ENCODE peak calls at places on chromosomes 12 and 14, in nine cellular contexts. N, E, B, W, O, U, A, S and Q are unnamed samples.

GRCh38 chr14:87391066-87391465 is 601.9 kb downstream of the GALC start:
- DNase-seq in A (no peak), W (no peak), E (no peak), U (no peak), B (no peak), N (no peak), S (no peak), O (no peak), Q (no peak)

GRCh38 chr14:69263364-69263763 is 3.4 kb downstream of the GALNT16 start:
- DNase-seq in N (no peak), W (peak), O (peak), A (no peak), U (peak), B (peak), E (no peak), S (peak), Q (no peak)

GRCh38 chr14:51849095-51849494 is 11.3 kb upstream of the GNG2 start:
- DNase-seq in A (no peak), S (peak), B (peak), O (no peak), N (no peak), E (no peak), W (no peak), U (no peak), Q (no peak)

GRCh38 chr12:40515041-40515825 is 177.0 kb upstream of the CNTN1 start:
- DNase-seq in W (no peak), S (peak), U (peak), O (peak), A (no peak), N (no peak), E (no peak), B (no peak), Q (no peak)

GRCh38 chr12:112906712-112907414 is at the start of gene OAS1:
- DNase-seq in U (peak), S (peak), W (peak), E (peak), B (peak), N (no peak), A (peak), O (no peak), Q (no peak)

GRCh38 chr14:36935976-36936678 is 236.3 kb downstream of the SLC25A21 start:
- DNase-seq in O (no peak), W (no peak), N (no peak), S (peak), E (no peak), A (peak), B (peak), U (no peak), Q (no peak)

GRCh38 chr12:74111688-74112360 is 425.8 kb upstream of the ATXN7L3B start:
- DNase-seq in U (peak), O (no peak), A (peak), W (no peak), S (peak), B (no peak), N (peak), E (peak), Q (no peak)

GRCh38 chr14:96103560-96104460 is 64.6 kb downstream of the C14orf132 start:
- DNase-seq in U (no peak), A (no peak), S (no peak), O (no peak), N (no peak), W (no peak), E (no peak), B (no peak), Q (no peak)

GRCh38 chr12:101935769-101936741 is 58.7 kb downstream of the DRAM1 start:
- DNase-seq in E (peak), S (peak), N (peak), A (no peak), W (peak), U (peak), B (peak), O (peak), Q (no peak)

GRCh38 chr14:39228509-39229221 is 5.0 kb upstream of the MIA2 start:
- DNase-seq in E (no peak), S (no peak), A (peak), B (no peak), W (no peak), O (no peak), U (no peak), N (no peak), Q (no peak)

GRCh38 chr12:54352891-54353874 is 11.1 kb downstream of the GPR84 start:
- DNase-seq in S (peak), U (peak), O (peak), N (peak), A (no peak), E (peak), W (peak), B (peak), Q (no peak)

GRCh38 chr12:75528272-75528671 is 16.9 kb upstream of the KRR1 start:
- DNase-seq in A (no peak), W (no peak), N (no peak), B (no peak), E (no peak), S (no peak), U (no peak), O (no peak), Q (no peak)

GRCh38 chr12:98423963-98424362 is 91.4 kb upstream of the TMPO start:
- DNase-seq in E (no peak), S (no peak), N (no peak), B (no peak), W (no peak), A (no peak), O (no peak), U (no peak), Q (no peak)

GRCh38 chr12:130401703-130402102 is 64.0 kb downstream of the PIWIL1 start:
- DNase-seq in U (no peak), N (no peak), S (no peak), B (no peak), E (peak), O (no peak), W (no peak), A (peak), Q (no peak)

GRCh38 chr12:95848575-95849388 is 10.0 kb upstream of the SNRPF start:
- DNase-seq in S (peak), N (no peak), E (peak), U (peak), B (peak), A (peak), O (no peak), W (no peak), Q (no peak)

GRCh38 chr14:105876158-105876557 is 349.8 kb downstream of the TMEM121 start:
- DNase-seq in B (no peak), S (no peak), A (no peak), U (no peak), E (no peak), W (no peak), O (no peak), N (no peak), Q (no peak)

GRCh38 chr12:10910380-10910779 is 1.0 kb upstream of the TAS2R13 start:
- DNase-seq in U (no peak), N (no peak), O (no peak), W (no peak), B (no peak), E (no peak), S (no peak), A (no peak), Q (no peak)

GRCh38 chr12:108112815-108113556 is 16.1 kb upstream of the WSCD2 start:
- DNase-seq in E (peak), W (no peak), N (no peak), B (no peak), U (no peak), S (no peak), A (no peak), O (no peak), Q (no peak)

GRCh38 chr12:67354322-67354721 is 85.2 kb downstream of the CAND1 start:
- DNase-seq in E (no peak), O (no peak), A (no peak), B (peak), U (no peak), S (peak), W (no peak), N (no peak), Q (no peak)

DNA sequence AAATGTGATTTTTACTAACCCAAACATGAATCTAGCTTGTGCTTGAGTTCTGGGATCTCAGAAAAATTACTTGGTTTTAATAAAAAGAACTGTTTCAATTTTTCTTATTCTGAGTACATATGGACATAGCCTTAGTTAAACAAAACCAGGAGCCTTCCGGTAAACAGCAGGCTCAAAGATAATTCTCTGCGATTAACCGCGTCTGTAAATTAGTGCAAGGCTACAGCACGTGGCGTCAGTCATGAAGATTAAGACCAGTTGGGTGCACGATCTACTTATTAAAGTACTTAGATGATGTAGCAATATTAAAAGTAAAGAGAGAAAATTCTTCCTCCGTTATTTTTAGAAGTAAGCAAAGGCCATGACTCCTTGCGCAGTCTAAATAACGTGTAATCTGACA is 707 bp downstream of the KCNJ8 start:
- DNase-seq in O (no peak), N (no peak), S (no peak), U (peak), A (no peak), B (peak), W (no peak), E (no peak), Q (no peak)
- H3K4me3 ChIP-seq in O (peak), N (peak), S (peak), U (peak), A (peak), B (peak), W (peak), E (peak), Q (peak)

DNA sequence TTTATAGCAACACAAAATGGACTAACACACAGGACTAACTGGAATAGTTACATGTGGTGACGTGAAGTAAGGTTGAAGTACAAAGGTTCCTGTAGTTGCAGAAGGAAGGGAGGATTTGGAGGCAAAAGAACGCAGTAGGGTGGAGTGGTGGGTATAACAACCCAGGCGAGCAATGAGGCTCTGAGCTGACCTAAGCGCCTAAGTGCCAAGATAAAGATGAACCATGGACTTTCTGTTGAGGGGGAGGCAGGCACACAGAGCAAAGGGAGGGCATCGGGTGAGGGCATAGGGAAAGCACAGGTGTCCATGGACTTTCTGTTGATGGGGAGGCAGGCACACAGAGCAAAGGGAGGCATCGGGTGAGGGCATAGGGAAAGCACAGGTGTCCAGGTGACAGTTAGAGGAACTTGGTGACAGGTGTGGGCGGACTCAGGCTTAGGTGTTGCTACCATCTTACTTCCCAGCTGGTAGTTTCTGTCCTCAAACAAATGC is 15.2 kb downstream of the SCNN1A start:
- DNase-seq in B (no peak), N (no peak), E (no peak), A (no peak), O (no peak), S (no peak), U (no peak), W (no peak), Q (no peak)
- TF ChIP-seq CTCF in B (no peak), N (no peak), E (no peak), A (no peak), O (no peak), S (no peak), U (no peak), W (no peak), Q (no peak)

DNA sequence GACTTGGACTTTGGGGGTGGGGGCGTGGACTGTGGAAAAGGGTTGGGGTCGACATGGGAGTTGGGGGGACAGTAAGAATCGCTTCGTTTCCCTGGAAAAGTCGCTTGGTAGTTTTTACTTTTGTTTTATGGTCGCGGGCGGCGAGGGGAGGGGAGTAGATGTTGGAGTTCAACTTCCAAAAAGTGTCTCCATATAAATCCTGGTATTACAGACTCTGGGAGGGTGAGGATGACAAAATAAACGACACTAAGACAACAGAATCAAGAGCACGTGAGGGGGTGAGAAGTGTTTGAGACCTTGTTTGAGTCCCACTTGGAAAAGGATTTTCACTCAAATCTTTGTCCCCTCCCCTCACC is 650 bp upstream of the BCL11B start:
- DNase-seq in W (no peak), E (no peak), B (no peak), O (no peak), S (no peak), A (no peak), U (no peak), N (no peak), Q (no peak)
- H3K4me3 ChIP-seq in W (no peak), E (peak), B (no peak), O (peak), S (peak), A (peak), U (peak), N (no peak), Q (peak)

GRCh38 chr14:44962573-44963528 is 861 bp downstream of the TOGARAM1 start:
- DNase-seq in A (peak), B (peak), N (peak), W (peak), E (peak), U (peak), O (peak), S (peak), Q (no peak)
- TF ChIP-seq CTCF in A (no peak), B (no peak), N (no peak), W (no peak), E (peak), U (no peak), O (no peak), S (no peak), Q (no peak)

DNA sequence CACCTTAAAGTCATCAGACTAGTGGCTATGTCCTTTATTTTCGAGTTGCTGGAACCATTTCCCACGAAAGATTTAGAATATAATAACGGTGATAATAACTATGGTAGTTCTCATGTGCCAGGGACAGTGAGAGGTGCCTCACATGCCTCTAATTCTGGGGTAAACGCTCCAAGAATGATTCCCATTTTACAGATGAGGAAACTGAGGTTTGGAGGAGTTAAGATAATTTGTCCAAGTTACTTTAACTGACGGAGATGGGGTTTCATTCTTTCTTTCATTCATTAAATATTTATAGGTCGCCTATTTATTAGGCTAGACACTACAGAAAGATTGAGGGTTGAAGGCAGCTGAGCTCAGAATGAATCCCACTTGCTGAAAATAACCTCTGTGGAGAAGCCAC is 30.7 kb upstream of the FOS start:
- DNase-seq in E (no peak), O (no peak), U (no peak), N (no peak), S (no peak), A (no peak), B (no peak), W (no peak), Q (no peak)
- H3K4me3 ChIP-seq in E (no peak), O (no peak), U (no peak), N (no peak), S (no peak), A (no peak), B (no peak), W (no peak), Q (no peak)

GRCh38 chr12:109655578-109655977 is 58.0 kb upstream of the FAM222A start:
- DNase-seq in W (no peak), E (no peak), N (no peak), S (no peak), O (no peak), B (no peak), A (no peak), U (no peak), Q (no peak)
- TF ChIP-seq CTCF in W (no peak), E (no peak), N (no peak), S (no peak), O (no peak), B (no peak), A (no peak), U (no peak), Q (no peak)

GRCh38 chr14:91351508-91351853 is 66.1 kb downstream of the CCDC88C start:
- DNase-seq in S (no peak), O (no peak), A (no peak), W (no peak), B (no peak), E (no peak), U (no peak), N (no peak), Q (no peak)
- H3K4me3 ChIP-seq in S (no peak), O (no peak), A (no peak), W (no peak), B (no peak), E (no peak), U (no peak), N (no peak), Q (no peak)

DNA sequence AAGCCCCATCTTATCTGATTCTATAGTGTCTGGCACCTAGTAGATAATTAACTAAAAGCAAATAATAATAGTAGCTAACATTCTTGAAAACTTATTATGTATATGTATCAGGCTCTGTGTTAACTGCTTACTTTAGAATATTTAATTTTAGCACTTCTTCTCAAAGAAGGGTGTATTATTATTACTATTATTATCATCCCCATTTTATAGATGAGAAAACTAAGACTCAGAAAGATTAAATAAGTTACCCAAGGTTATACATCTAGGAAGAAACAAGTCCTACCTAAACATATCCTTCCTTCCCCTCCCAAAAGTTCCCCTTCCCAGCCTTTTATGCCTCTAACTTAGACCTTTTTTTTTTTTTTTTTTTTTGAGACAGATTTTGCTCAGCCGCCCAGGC is 61.4 kb downstream of the UBR7 start:
- DNase-seq in E (no peak), W (no peak), S (no peak), A (no peak), U (no peak), N (no peak), O (no peak), B (no peak), Q (no peak)
- TF ChIP-seq CTCF in E (no peak), W (no peak), S (no peak), A (no peak), U (no peak), N (no peak), O (no peak), B (no peak), Q (no peak)

DNA sequence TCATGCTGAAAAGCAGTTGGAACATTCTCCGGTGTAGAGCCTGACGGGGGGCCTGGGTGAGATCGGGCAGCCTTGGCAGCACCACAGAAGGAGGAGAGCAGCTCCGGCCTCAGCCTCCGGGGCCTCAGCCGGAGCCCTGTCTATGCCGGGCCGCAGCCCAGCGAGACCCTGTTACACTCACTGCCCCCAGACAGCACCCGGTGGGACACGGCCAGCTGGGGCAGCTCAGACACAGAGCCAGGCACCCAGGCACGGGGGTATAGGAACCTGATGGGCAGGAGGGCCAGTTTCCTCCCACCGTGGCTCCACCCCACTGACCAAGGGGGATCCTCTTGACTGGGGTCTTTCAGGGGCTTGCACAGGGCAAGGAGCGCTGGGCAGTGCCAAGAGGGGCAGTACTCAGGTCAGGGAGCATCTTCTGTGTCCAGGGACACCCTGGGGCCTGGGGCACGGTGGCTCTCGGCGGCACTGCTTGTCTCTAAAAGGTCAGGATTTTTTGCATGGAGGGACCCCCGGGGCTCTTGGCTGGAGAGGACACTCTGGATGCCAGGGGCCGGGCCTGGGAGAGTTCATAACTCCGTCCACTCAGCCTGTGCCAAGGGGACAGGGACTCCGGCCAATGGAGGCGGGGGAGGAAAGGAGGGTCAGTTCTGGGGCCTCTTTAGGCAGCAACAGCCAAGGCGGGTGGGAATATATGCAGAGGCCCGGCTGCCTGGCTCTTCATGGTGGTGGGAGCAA is 9.4 kb downstream of the INF2 start:
- DNase-seq in S (no peak), O (no peak), W (peak), E (no peak), B (no peak), A (no peak), N (peak), U (no peak), Q (no peak)
- H3K4me3 ChIP-seq in S (no peak), O (no peak), W (no peak), E (no peak), B (no peak), A (no peak), N (no peak), U (no peak), Q (no peak)

GRCh38 chr14:63766616-63767015 is 38.8 kb upstream of the SGPP1 start:
- DNase-seq in E (no peak), U (no peak), N (no peak), O (no peak), A (no peak), W (no peak), S (no peak), B (no peak), Q (no peak)

GRCh38 chr14:63764620-63765139 is 36.8 kb upstream of the SGPP1 start:
- DNase-seq in W (no peak), N (no peak), U (no peak), O (no peak), E (no peak), B (no peak), A (no peak), S (no peak), Q (no peak)

GRCh38 chr14:63773504-63773903 is 45.6 kb upstream of the SGPP1 start:
- DNase-seq in B (no peak), S (no peak), O (no peak), W (no peak), U (no peak), N (no peak), E (no peak), A (no peak), Q (no peak)

GRCh38 chr14:63770187-63770807 is 42.4 kb upstream of the SGPP1 start:
- DNase-seq in S (peak), W (peak), E (peak), A (peak), O (peak), B (peak), U (peak), N (no peak), Q (peak)
- TF ChIP-seq CTCF in S (peak), W (peak), E (peak), A (peak), O (peak), B (peak), U (peak), N (peak), Q (peak)